ENCODE peak calls at places on chromosomes 11 and 22, in five cellular contexts. L is A549, N is WTC11, H is GM12878, C is K562. S is an unnamed sample.

GRCh38 chr11:130179396-130180306 is 20.1 kb downstream of the ST14 start:
- DNase-seq in C (no peak), N (no peak), H (no peak), L (no peak), S (no peak)

GRCh38 chr11:119249671-119250010 is 43.5 kb downstream of the CBL start:
- DNase-seq in H (no peak), N (no peak), C (no peak), L (no peak), S (no peak)

GRCh38 chr22:50600541-50600940 is at the start of gene MAPK8IP2:
- DNase-seq in H (no peak), C (peak; percentile 77), N (no peak), L (no peak), S (no peak)

GRCh38 chr22:24427500-24428164 is at the start of gene ADORA2A:
- DNase-seq in H (peak; percentile 35), N (no peak), L (no peak), C (no peak), S (no peak)

GRCh38 chr11:105236631-105237030 is 97.1 kb upstream of the CARD18 start:
- DNase-seq in L (no peak), C (no peak), H (no peak), N (no peak), S (no peak)

GRCh38 chr11:27972432-27973170 is 135.4 kb downstream of the KIF18A start:
- DNase-seq in N (no peak), C (no peak), L (no peak), H (no peak), S (no peak)

GRCh38 chr22:22074634-22075381 is 92.2 kb upstream of the TOP3B start:
- DNase-seq in N (no peak), C (no peak), L (peak; percentile 55), H (no peak), S (no peak)

GRCh38 chr22:42270512-42271190 is at the start of gene TCF20:
- DNase-seq in H (no peak), L (peak; percentile 51), N (peak; percentile 73), C (peak; percentile 88), S (peak; percentile 66)

GRCh38 chr22:19810381-19811141 is 44.1 kb downstream of the GNB1L start:
- DNase-seq in H (no peak), N (peak; percentile 9), L (no peak), C (no peak), S (no peak)

GRCh38 chr11:103499710-103500340 is 390.6 kb downstream of the DYNC2H1 start:
- DNase-seq in C (no peak), N (no peak), H (no peak), L (no peak), S (no peak)

GRCh38 chr11:128707671-128708070 is 13.8 kb downstream of the FLI1 start:
- DNase-seq in L (no peak), N (no peak), C (no peak), H (no peak), S (no peak)

GRCh38 chr22:27108425-27109114 is 451.2 kb downstream of the MIAT start:
- DNase-seq in C (no peak), H (no peak), L (peak; percentile 45), N (no peak), S (no peak)

GRCh38 chr11:61911701-61912529 is 5.5 kb downstream of the RAB3IL1 start:
- DNase-seq in N (no peak), L (no peak), H (no peak), C (no peak), S (no peak)

GRCh38 chr11:103491777-103492176 is 382.6 kb downstream of the DYNC2H1 start:
- DNase-seq in C (no peak), L (peak; percentile 6), H (no peak), N (peak; percentile 19), S (no peak)

GRCh38 chr22:43539572-43540533 is 128.0 kb downstream of the MPPED1 start:
- DNase-seq in L (no peak), C (no peak), H (no peak), N (no peak), S (no peak)

GRCh38 chr11:118533769-118534729 is 3.1 kb downstream of the TMEM25 start:
- DNase-seq in N (no peak), C (no peak), L (no peak), H (no peak), S (peak; percentile 45)

GRCh38 chr22:23621082-23621780 is 10.9 kb downstream of the DRICH1 start:
- DNase-seq in N (no peak), C (no peak), L (no peak), H (no peak), S (no peak)

GRCh38 chr11:62148271-62148980 is 24.6 kb downstream of the INCENP start:
- DNase-seq in C (no peak), H (no peak), L (no peak), N (peak; percentile 4), S (no peak)

GRCh38 chr22:44710474-44711235 is 8.7 kb downstream of the PRR5 start:
- DNase-seq in H (no peak), C (peak; percentile 34), N (no peak), L (no peak), S (no peak)

GRCh38 chr11:134393638-134394037 is 18.4 kb downstream of the B3GAT1 start:
- DNase-seq in L (peak; percentile 5), C (peak; percentile 59), H (no peak), N (peak; percentile 33), S (peak; percentile 13)

GRCh38 chr11:17649696-17650600 is 69.4 kb upstream of the MYOD1 start:
- DNase-seq in C (no peak), H (no peak), N (no peak), L (no peak), S (peak; percentile 44)

GRCh38 chr22:47168900-47169800 is 406.7 kb downstream of the TBC1D22A start:
- DNase-seq in N (peak; percentile 68), L (peak; percentile 6), H (no peak), C (no peak), S (peak; percentile 10)

GRCh38 chr11:2929880-2930704 is 872 bp upstream of the PHLDA2 start:
- DNase-seq in L (peak; percentile 75), N (peak; percentile 58), C (peak; percentile 73), H (peak; percentile 11), S (peak; percentile 53)

DNA sequence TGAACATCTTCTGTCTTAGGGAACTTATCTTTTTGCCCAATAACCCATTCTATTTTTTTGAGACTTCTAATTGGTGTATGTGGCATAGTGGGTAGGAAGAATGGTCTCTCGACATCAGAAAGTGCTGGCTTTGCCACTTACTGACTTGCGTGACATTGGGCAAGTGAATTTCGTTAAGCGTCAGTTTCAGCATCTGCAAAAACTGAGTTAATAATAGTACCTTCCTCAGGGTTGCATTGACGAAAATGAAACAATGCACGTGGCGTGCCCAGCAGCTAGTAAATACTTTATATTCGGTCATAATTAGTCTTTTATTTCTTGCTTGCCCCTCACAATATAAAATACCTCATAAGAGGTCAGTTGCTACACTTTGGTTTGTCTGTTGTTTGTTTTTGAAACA is 12.5 kb upstream of the GRIK4 start:
- DNase-seq in L (no peak), N (no peak), H (peak; percentile 36), C (no peak), S (no peak)
- TF ChIP-seq ESRRA in L (no peak), N (no peak), H (no peak), C (no peak), S (no peak)

DNA sequence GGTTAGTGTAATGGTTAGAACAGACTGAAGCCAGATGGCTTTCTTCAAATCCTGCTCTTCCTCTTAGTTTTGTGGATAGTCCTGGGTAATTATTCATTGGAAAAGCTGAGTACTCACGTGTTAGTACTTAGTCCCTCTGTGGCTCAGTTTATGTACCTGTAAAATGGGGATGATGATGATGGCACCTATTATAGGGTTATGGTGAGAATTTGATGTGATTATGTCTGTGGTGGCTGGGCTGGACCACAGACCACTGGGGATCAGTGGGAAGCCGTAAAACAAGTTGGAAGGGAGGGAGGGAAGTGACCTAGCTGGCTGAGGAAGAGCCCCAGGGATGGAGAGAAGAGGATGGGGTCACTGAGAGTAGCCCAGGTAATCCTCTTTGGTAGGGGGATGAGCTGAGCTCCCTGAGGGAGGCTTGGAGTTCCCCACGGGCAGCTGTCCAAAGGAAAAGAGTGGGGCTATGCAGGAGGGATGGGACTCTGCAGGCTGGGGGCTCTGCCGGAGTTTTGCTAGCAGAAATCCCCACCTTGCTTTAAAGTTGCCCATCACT is 19.8 kb downstream of the ARHGEF17 start:
- DNase-seq in H (no peak), N (peak; percentile 9), L (no peak), C (no peak), S (no peak)
- TF ChIP-seq ESRRA in H (no peak), N (no peak), L (no peak), C (no peak), S (no peak)

GRCh38 chr11:65422104-65422632 is 430 bp upstream of the NEAT1 start:
- DNase-seq in N (peak; percentile 96), C (peak; percentile 83), H (no peak), L (peak; percentile 99), S (peak; percentile 93)

GRCh38 chr11:65421204-65422103 is 1.1 kb upstream of the NEAT1 start:
- DNase-seq in H (no peak), C (no peak), N (no peak), L (peak; percentile 97), S (peak; percentile 93)

GRCh38 chr11:65423516-65424199 is 1.1 kb downstream of the NEAT1 start:
- DNase-seq in C (no peak), N (no peak), H (no peak), L (peak; percentile 57), S (no peak)

GRCh38 chr11:65424200-65425104 is 1.9 kb downstream of the NEAT1 start:
- DNase-seq in L (peak; percentile 73), C (peak; percentile 39), H (no peak), N (no peak), S (no peak)

DNA sequence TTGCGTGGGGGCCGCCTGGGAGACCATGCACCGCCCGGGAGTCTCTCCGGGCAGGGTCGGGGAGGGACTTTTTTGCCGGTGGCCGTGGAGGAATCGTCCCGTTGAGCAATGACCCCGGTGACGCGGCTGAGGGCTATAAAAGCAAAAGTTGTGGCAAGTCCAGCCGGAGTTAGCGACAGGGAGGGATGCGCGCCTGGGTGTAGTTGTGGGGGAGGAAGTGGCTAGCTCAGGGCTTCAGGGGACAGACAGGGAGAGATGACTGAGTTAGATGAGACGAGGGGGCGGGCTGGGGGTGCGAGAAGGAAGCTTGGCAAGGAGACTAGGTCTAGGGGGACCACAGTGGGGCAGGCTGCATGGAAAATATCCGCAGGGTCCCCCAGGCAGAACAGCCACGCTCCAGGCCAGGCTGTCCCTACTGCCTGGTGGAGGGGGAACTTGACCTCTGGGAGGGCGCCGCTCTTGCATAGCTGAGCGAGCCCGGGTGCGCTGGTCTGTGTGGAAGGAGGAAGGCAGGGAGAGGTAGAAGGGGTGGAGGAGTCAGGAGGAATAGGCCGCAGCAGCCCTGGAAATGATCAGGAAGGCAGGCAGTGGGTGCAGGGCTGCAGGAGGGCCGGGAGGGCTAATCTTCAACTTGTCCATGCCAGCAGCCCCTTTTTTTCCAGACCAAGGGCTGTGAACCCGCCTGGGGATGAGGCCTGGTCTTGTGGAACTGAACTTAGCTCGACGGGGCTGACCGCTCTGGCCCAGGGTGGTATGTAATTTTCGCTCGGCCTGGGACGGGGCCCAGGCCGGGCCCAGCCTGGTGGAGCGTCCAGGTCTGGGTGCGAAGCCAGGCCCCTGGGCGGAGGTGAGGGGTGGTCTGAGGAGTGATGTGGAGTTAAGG is at the start of gene NEAT1:
- DNase-seq in N (peak; percentile 85), C (peak; percentile 75), H (no peak), L (peak; percentile 95), S (peak; percentile 87)
- TF ChIP-seq ESRRA in N (no peak), C (peak; percentile 75), H (peak; percentile 66), L (peak; percentile 70), S (peak; percentile 39)

DNA sequence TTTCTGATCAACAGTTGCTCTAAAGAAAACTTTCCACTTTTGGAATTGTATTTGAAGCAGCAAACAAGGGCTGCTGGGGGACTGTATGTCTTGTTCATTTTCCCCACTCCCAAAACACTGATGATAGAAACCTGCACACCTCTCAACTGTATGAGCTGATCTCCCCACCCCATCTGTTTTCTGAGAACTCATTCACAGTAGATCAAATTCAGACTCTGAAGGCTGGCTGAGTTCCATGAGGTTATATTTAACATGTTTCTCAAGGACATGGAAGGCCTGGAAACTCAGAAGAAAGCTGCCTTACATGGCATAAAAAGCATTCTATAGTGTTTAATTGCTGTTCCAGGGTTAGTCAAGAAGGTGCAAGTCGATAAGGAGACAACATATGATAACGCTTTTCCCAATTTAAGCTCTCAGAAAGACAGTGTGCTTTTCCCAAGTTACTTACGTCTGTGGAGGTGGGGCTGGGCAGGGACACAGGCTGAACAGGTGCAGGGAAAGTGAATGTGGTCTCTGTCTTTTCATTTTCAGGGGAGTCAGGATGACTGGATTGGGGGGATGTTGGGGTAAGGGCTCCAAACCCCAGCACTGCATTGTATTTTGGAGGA is 23.0 kb downstream of the LARGE2 start:
- DNase-seq in L (no peak), C (peak; percentile 29), N (no peak), H (no peak), S (no peak)
- TF ChIP-seq ESRRA in L (no peak), C (no peak), N (no peak), H (no peak), S (no peak)

S was measured in HepG2.